ENCODE peak calls at places on chromosomes 2 and 18, in five cellular contexts. One of them, this sample, is unnamed.

GRCh38 chr2:227499971-227500630 is 28.1 kb downstream of the AGFG1 start:
- DNase-seq in pons: no peak
- DNase-seq in lung: no peak
- DNase-seq in hepatic stellate cell: no peak
- DNase-seq in midbrain: no peak
- DNase-seq in this sample: peak; percentile 84

GRCh38 chr18:63979409-63979908 is 9.6 kb downstream of the SERPINB8 start:
- DNase-seq in pons: peak; percentile 85
- DNase-seq in lung: peak; percentile 67
- DNase-seq in hepatic stellate cell: peak; percentile 55
- DNase-seq in midbrain: peak; percentile 72
- DNase-seq in this sample: peak; percentile 69

GRCh38 chr18:8890957-8891464 is 185.7 kb downstream of the MTCL1 start:
- DNase-seq in pons: no peak
- DNase-seq in lung: no peak
- DNase-seq in hepatic stellate cell: peak; percentile 69
- DNase-seq in midbrain: no peak
- DNase-seq in this sample: no peak

GRCh38 chr2:88190808-88191721 is 20.9 kb downstream of the THNSL2 start:
- DNase-seq in pons: peak; percentile 21
- DNase-seq in lung: no peak
- DNase-seq in hepatic stellate cell: peak; percentile 30
- DNase-seq in midbrain: peak; percentile 8
- DNase-seq in this sample: peak; percentile 5

GRCh38 chr2:190835303-190835930 is 45.2 kb upstream of the GLS start:
- DNase-seq in pons: no peak
- DNase-seq in lung: no peak
- DNase-seq in hepatic stellate cell: peak; percentile 72
- DNase-seq in midbrain: no peak
- DNase-seq in this sample: no peak

GRCh38 chr2:16123421-16123820 is 183.1 kb downstream of the MYCN start:
- DNase-seq in pons: no peak
- DNase-seq in lung: no peak
- DNase-seq in hepatic stellate cell: no peak
- DNase-seq in midbrain: no peak
- DNase-seq in this sample: no peak

GRCh38 chr2:202831241-202831997 is 40.1 kb downstream of the ICA1L start:
- DNase-seq in pons: peak; percentile 51
- DNase-seq in lung: no peak
- DNase-seq in hepatic stellate cell: peak; percentile 76
- DNase-seq in midbrain: peak; percentile 13
- DNase-seq in this sample: peak; percentile 74

GRCh38 chr2:128442891-128443302 is 124.2 kb upstream of the HS6ST1 start:
- DNase-seq in pons: no peak
- DNase-seq in lung: peak; percentile 29
- DNase-seq in hepatic stellate cell: no peak
- DNase-seq in midbrain: no peak
- DNase-seq in this sample: no peak

GRCh38 chr2:98487806-98488189 is 43.1 kb downstream of the INPP4A start:
- DNase-seq in pons: no peak
- DNase-seq in lung: no peak
- DNase-seq in hepatic stellate cell: no peak
- DNase-seq in midbrain: peak; percentile 25
- DNase-seq in this sample: no peak

GRCh38 chr2:25736899-25737515 is 63.6 kb upstream of the DTNB start:
- DNase-seq in pons: no peak
- DNase-seq in lung: no peak
- DNase-seq in hepatic stellate cell: no peak
- DNase-seq in midbrain: no peak
- DNase-seq in this sample: no peak

GRCh38 chr18:58241877-58242276 is 197.9 kb downstream of the NEDD4L start:
- DNase-seq in pons: no peak
- DNase-seq in lung: no peak
- DNase-seq in hepatic stellate cell: peak; percentile 51
- DNase-seq in midbrain: no peak
- DNase-seq in this sample: no peak

GRCh38 chr2:109242222-109242653 is 113.2 kb downstream of the SH3RF3 start:
- DNase-seq in pons: no peak
- DNase-seq in lung: no peak
- DNase-seq in hepatic stellate cell: no peak
- DNase-seq in midbrain: no peak
- DNase-seq in this sample: no peak

GRCh38 chr2:238985931-238986446 is 138.1 kb downstream of the TWIST2 start:
- DNase-seq in pons: no peak
- DNase-seq in lung: no peak
- DNase-seq in hepatic stellate cell: no peak
- DNase-seq in midbrain: no peak
- DNase-seq in this sample: no peak

GRCh38 chr2:240418311-240418710 is 17.2 kb upstream of the GPC1 start:
- DNase-seq in pons: no peak
- DNase-seq in lung: no peak
- DNase-seq in hepatic stellate cell: no peak
- DNase-seq in midbrain: no peak
- DNase-seq in this sample: no peak

GRCh38 chr2:98464772-98465310 is 20.2 kb downstream of the INPP4A start:
- DNase-seq in pons: no peak
- DNase-seq in lung: no peak
- DNase-seq in hepatic stellate cell: no peak
- DNase-seq in midbrain: no peak
- DNase-seq in this sample: no peak

GRCh38 chr2:103249462-103249861 is 487.6 kb downstream of the TMEM182 start:
- DNase-seq in pons: no peak
- DNase-seq in lung: no peak
- DNase-seq in hepatic stellate cell: no peak
- DNase-seq in midbrain: no peak
- DNase-seq in this sample: no peak

GRCh38 chr2:220893411-220893810 is 678.7 kb downstream of the EPHA4 start:
- DNase-seq in pons: no peak
- DNase-seq in lung: no peak
- DNase-seq in hepatic stellate cell: no peak
- DNase-seq in midbrain: no peak
- DNase-seq in this sample: no peak

GRCh38 chr2:216012830-216013079 is 596 bp downstream of the MREG start:
- DNase-seq in pons: no peak
- DNase-seq in lung: no peak
- DNase-seq in hepatic stellate cell: no peak
- DNase-seq in midbrain: no peak
- DNase-seq in this sample: no peak

GRCh38 chr2:74602553-74603281 is 45.4 kb downstream of the M1AP start:
- DNase-seq in pons: no peak
- DNase-seq in lung: no peak
- DNase-seq in hepatic stellate cell: no peak
- DNase-seq in midbrain: no peak
- DNase-seq in this sample: no peak

GRCh38 chr2:227782804-227783203 is 30.8 kb upstream of the CCL20 start:
- DNase-seq in pons: no peak
- DNase-seq in lung: no peak
- DNase-seq in hepatic stellate cell: no peak
- DNase-seq in midbrain: no peak
- DNase-seq in this sample: no peak

GRCh38 chr2:208359632-208359986 is 47.0 kb upstream of the PTH2R start:
- DNase-seq in pons: no peak
- DNase-seq in lung: no peak
- DNase-seq in hepatic stellate cell: no peak
- DNase-seq in midbrain: no peak
- DNase-seq in this sample: peak; percentile 19

GRCh38 chr18:25647404-25647803 is 295.4 kb upstream of the ZNF521 start:
- DNase-seq in pons: no peak
- DNase-seq in lung: no peak
- DNase-seq in hepatic stellate cell: no peak
- DNase-seq in midbrain: no peak
- DNase-seq in this sample: no peak

GRCh38 chr2:12767541-12767940 is 50.8 kb downstream of the TRIB2 start:
- DNase-seq in pons: no peak
- DNase-seq in lung: no peak
- DNase-seq in hepatic stellate cell: no peak
- DNase-seq in midbrain: no peak
- DNase-seq in this sample: no peak

GRCh38 chr2:3470856-3471737 is 48.2 kb downstream of the ADI1 start:
- DNase-seq in pons: peak; percentile 42
- DNase-seq in lung: no peak
- DNase-seq in hepatic stellate cell: peak; percentile 29
- DNase-seq in midbrain: no peak
- DNase-seq in this sample: peak; percentile 61

GRCh38 chr2:168243061-168243460 is 4.3 kb downstream of the STK39 start:
- DNase-seq in pons: no peak
- DNase-seq in lung: no peak
- DNase-seq in hepatic stellate cell: no peak
- DNase-seq in midbrain: no peak
- DNase-seq in this sample: no peak

GRCh38 chr2:32632089-32632488 is 4.2 kb downstream of the TTC27 start:
- DNase-seq in pons: no peak
- DNase-seq in lung: no peak
- DNase-seq in hepatic stellate cell: peak; percentile 11
- DNase-seq in midbrain: no peak
- DNase-seq in this sample: no peak

GRCh38 chr2:1101982-1102381 is 151.3 kb downstream of the SNTG2 start:
- DNase-seq in pons: no peak
- DNase-seq in lung: no peak
- DNase-seq in hepatic stellate cell: no peak
- DNase-seq in midbrain: no peak
- DNase-seq in this sample: no peak

GRCh38 chr2:241841181-241842066 is 17.3 kb downstream of the PDCD1 start:
- DNase-seq in pons: no peak
- DNase-seq in lung: no peak
- DNase-seq in hepatic stellate cell: no peak
- DNase-seq in midbrain: no peak
- DNase-seq in this sample: no peak

GRCh38 chr2:172083725-172084483 is 1.4 kb upstream of the DLX1 start:
- DNase-seq in pons: no peak
- DNase-seq in lung: no peak
- DNase-seq in hepatic stellate cell: no peak
- DNase-seq in midbrain: no peak
- DNase-seq in this sample: no peak

GRCh38 chr2:8682719-8683667 is 1.1 kb downstream of the ID2 start:
- DNase-seq in pons: peak; percentile 71
- DNase-seq in lung: peak; percentile 63
- DNase-seq in hepatic stellate cell: peak; percentile 53
- DNase-seq in midbrain: peak; percentile 53
- DNase-seq in this sample: peak; percentile 69